ENCODE peak calls at places on chromosomes 12 and 14, in ten cellular contexts. C, O, L, R, H, X, U, Y, S and A are unnamed samples.

GRCh38 chr14:21352587-21352986 is 31.2 kb downstream of the SUPT16H start:
- DNase-seq in H (no peak), Y (no peak), R (no peak), O (no peak), S (no peak), U (no peak), C (no peak), L (no peak), X (no peak), A (no peak)

GRCh38 chr12:79822475-79822874 is 112.4 kb downstream of the PPP1R12A start:
- DNase-seq in Y (no peak), U (no peak), S (no peak), H (no peak), C (no peak), O (no peak), L (no peak), X (no peak), R (no peak), A (no peak)

GRCh38 chr12:24015771-24016170 is 66.3 kb upstream of the SOX5 start:
- DNase-seq in S (no peak), U (peak; percentile 38), Y (peak; percentile 32), C (no peak), H (no peak), R (no peak), O (no peak), X (no peak), L (no peak), A (no peak)

GRCh38 chr12:66120477-66120876 is 10.1 kb downstream of the LLPH start:
- DNase-seq in O (no peak), C (no peak), R (no peak), U (no peak), H (no peak), X (no peak), L (no peak), S (no peak), Y (no peak), A (no peak)

GRCh38 chr12:3071107-3071506 is 6.1 kb upstream of the TSPAN9 start:
- DNase-seq in S (no peak), Y (no peak), O (peak; percentile 67), H (no peak), C (peak; percentile 69), X (no peak), L (no peak), U (no peak), R (no peak), A (no peak)

GRCh38 chr12:10634427-10634826 is 21.0 kb upstream of the MAGOHB start:
- DNase-seq in O (peak; percentile 31), H (no peak), U (no peak), S (no peak), X (peak; percentile 94), Y (no peak), L (no peak), C (no peak), R (no peak), A (no peak)

GRCh38 chr14:62436256-62436655 is 609.0 kb downstream of the KCNH5 start:
- DNase-seq in C (peak; percentile 10), H (no peak), X (no peak), L (no peak), Y (no peak), O (no peak), S (no peak), U (no peak), R (no peak), A (no peak)

GRCh38 chr12:79555006-79555925 is 135.5 kb downstream of the PAWR start:
- DNase-seq in H (no peak), Y (no peak), X (no peak), L (no peak), S (no peak), U (no peak), O (peak; percentile 32), R (no peak), C (peak; percentile 64), A (no peak)

GRCh38 chr12:53383258-53383657 is 3.3 kb downstream of the SP1 start:
- DNase-seq in C (no peak), H (no peak), X (no peak), L (no peak), U (no peak), O (no peak), Y (no peak), R (no peak), S (no peak), A (no peak)

GRCh38 chr14:65092340-65092739 is 10.0 kb downstream of the MAX start:
- DNase-seq in Y (no peak), O (no peak), H (no peak), R (no peak), S (no peak), L (no peak), X (no peak), U (no peak), C (no peak), A (no peak)

GRCh38 chr12:67578976-67579661 is 69.4 kb upstream of the DYRK2 start:
- DNase-seq in S (peak; percentile 30), Y (no peak), X (no peak), O (peak; percentile 20), U (no peak), H (no peak), C (no peak), L (no peak), R (peak; percentile 30), A (no peak)

GRCh38 chr12:67582238-67582834 is 66.2 kb upstream of the DYRK2 start:
- DNase-seq in S (no peak), H (no peak), Y (no peak), X (no peak), O (no peak), R (no peak), L (no peak), C (no peak), U (no peak), A (no peak)

DNA sequence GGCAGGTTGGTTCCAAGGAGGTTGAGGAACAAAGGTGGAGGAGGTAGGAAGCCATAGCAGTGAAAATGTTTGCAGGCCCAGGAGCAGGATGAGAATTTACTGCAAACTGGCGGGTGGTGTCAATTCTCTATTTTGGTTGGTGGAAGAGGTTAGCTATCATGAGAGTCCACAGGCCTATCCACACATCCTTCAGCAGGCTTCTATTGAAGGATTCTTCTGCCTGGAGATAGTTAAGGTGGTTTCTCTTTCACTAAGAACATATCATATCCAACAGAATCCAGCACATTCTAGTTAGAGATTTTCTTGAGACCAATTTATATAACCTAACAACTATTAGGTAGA is 68.9 kb upstream of the DYRK2 start:
- DNase-seq in R (no peak), C (no peak), S (no peak), H (no peak), U (no peak), L (no peak), X (no peak), O (no peak), Y (no peak), A (no peak)
- H3K4me1 ChIP-seq in R (peaks cover 34% of the 10 kb centered on the region), C (no peaks in the 10 kb centered on the region), S (peaks cover 11% of the 10 kb centered on the region), H (peaks cover 5% of the 10 kb centered on the region), U (no peaks in the 10 kb centered on the region), L (no peaks in the 10 kb centered on the region), X (no peaks in the 10 kb centered on the region), O (peaks cover 2% of the 10 kb centered on the region), Y (no peaks in the 10 kb centered on the region), A (no peaks in the 10 kb centered on the region)

GRCh38 chr14:95034806-95035205 is 122.5 kb downstream of the DICER1 start:
- DNase-seq in C (no peak), U (no peak), S (no peak), R (no peak), X (no peak), Y (no peak), O (no peak), L (peak; percentile 19), H (no peak), A (no peak)
- H3K4me1 ChIP-seq in C (no peaks in the 10 kb centered on the region), U (no peaks in the 10 kb centered on the region), S (no peaks in the 10 kb centered on the region), R (no peaks in the 10 kb centered on the region), X (no peaks in the 10 kb centered on the region), Y (no peaks in the 10 kb centered on the region), O (no peaks in the 10 kb centered on the region), L (no peaks in the 10 kb centered on the region), H (no peaks in the 10 kb centered on the region), A (no peaks in the 10 kb centered on the region)

GRCh38 chr14:73762375-73762822 is 48.2 kb upstream of the PNMA1 start:
- DNase-seq in O (no peak), X (no peak), C (peak; percentile 42), U (no peak), S (peak; percentile 59), R (no peak), L (no peak), Y (no peak), H (no peak), A (no peak)

GRCh38 chr14:73761621-73762355 is 47.6 kb upstream of the PNMA1 start:
- DNase-seq in L (no peak), U (no peak), C (no peak), X (no peak), O (no peak), Y (no peak), H (no peak), S (peak; percentile 38), R (no peak), A (no peak)

GRCh38 chr14:73764881-73765280 is 50.7 kb upstream of the PNMA1 start:
- DNase-seq in U (no peak), L (peak; percentile 79), H (peak; percentile 64), R (no peak), O (peak; percentile 100), C (no peak), S (no peak), Y (no peak), X (no peak), A (no peak)

GRCh38 chr14:73763396-73763795 is 49.2 kb upstream of the PNMA1 start:
- DNase-seq in U (no peak), S (no peak), L (no peak), Y (no peak), C (peak; percentile 66), X (no peak), H (no peak), O (no peak), R (no peak), A (no peak)

DNA sequence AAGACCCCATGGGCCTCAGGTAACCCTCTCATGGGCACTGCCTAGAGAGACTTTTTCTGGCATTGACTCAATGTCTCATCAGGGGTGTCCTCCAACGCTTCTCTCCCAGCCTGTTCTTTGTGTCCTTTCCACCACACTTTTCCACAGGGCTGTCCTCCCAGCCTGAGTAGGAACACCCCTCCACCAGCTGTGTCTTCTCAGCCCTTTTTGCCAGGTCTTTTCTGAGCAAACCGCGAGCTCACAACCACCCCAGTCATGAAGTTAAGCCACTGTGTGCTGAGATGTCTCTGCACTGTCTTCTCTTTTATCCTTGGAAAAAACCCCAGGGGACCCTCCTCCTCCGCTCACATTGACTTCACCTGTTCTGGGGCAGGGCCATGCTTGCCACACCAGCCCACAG is 50.2 kb upstream of the PNMA1 start:
- DNase-seq in O (no peak), S (no peak), L (no peak), U (no peak), R (no peak), C (no peak), X (no peak), Y (no peak), H (no peak), A (no peak)
- H3K4me1 ChIP-seq in O (peaks cover 59% of the 10 kb centered on the region), S (peaks cover 39% of the 10 kb centered on the region), L (peaks cover 48% of the 10 kb centered on the region), U (peaks cover 20% of the 10 kb centered on the region), R (peaks cover 55% of the 10 kb centered on the region), C (peaks cover 48% of the 10 kb centered on the region), X (peaks cover 28% of the 10 kb centered on the region), Y (peaks cover 7% of the 10 kb centered on the region), H (peaks cover 95% of the 10 kb centered on the region), A (peaks cover 92% of the 10 kb centered on the region)

DNA sequence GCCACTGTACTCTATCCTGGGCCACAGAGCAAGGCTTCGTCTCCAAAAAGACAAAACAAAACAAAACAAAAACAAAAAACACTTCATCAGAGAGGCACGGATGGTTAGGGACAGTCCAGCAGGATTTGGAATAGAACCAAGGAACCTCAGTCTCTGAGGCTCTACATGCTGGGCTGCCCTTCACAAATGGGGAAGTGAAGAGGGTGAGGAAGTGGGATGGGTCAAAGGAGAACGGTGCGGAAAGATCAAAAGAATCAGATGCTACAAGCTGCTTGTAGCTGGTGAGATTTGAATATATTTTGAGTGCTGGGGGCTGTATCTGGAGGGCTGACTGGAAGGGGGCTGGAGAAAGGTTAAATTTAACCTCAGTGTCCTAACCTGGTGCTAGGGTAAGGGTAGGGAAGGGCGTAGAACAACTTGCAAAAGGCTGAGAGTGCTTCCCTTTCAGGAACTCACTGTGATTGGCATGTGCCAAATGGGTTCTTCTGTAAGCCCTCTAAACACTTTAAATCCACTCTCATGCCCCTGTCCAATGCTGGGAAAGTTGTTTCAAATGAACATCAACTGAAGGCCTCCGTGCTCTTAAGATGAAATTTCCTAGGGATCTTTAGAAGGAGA is 4.6 kb downstream of the FOXJ2 start:
- DNase-seq in X (no peak), R (no peak), U (no peak), H (no peak), Y (no peak), O (no peak), L (no peak), S (no peak), C (no peak), A (no peak)
- H3K4me1 ChIP-seq in X (peaks cover 36% of the 10 kb centered on the region), R (peaks cover 63% of the 10 kb centered on the region), U (peaks cover 23% of the 10 kb centered on the region), H (peaks cover 77% of the 10 kb centered on the region), Y (peaks cover 35% of the 10 kb centered on the region), O (peaks cover 12% of the 10 kb centered on the region), L (peaks cover 28% of the 10 kb centered on the region), S (peaks cover 22% of the 10 kb centered on the region), C (peaks cover 39% of the 10 kb centered on the region), A (peaks cover 51% of the 10 kb centered on the region)